ENCODE peak calls at places on chromosomes 12 and 14, in eight cellular contexts. X is cardiac muscle cell, C is astrocyte of the cerebellum, H is foreskin fibroblast, T is K562, V is heart left ventricle, N is left lung, G is gastrocnemius medialis. S is an unnamed sample.

GRCh38 chr12:120902846-120903381 is 1.2 kb downstream of the SPPL3 start:
- DNase-seq in X (no peak), C (no peak), H (no peak), T (no peak), V (no peak), N (no peak), G (no peak), S (no peak)

GRCh38 chr12:120169946-120170345 is 24.6 kb downstream of the GCN1 start:
- DNase-seq in X (no peak), C (no peak), H (no peak), T (no peak), V (no peak), N (no peak), G (no peak), S (no peak)

GRCh38 chr14:97277711-97278110 is 480.5 kb downstream of the VRK1 start:
- DNase-seq in X (no peak), C (no peak), H (no peak), T (no peak), V (no peak), N (no peak), G (no peak), S (no peak)

GRCh38 chr12:104816845-104817503 is 141.1 kb downstream of the SLC41A2 start:
- DNase-seq in X (no peak), C (no peak), H (peak; percentile 24), T (no peak), V (no peak), N (no peak), G (no peak), S (peak; percentile 36)

GRCh38 chr12:117300131-117300530 is 61.3 kb downstream of the NOS1 start:
- DNase-seq in X (no peak), C (no peak), H (no peak), T (no peak), V (no peak), N (no peak), G (no peak), S (no peak)

GRCh38 chr14:61568572-61569011 is 126.7 kb upstream of the HIF1A start:
- DNase-seq in X (no peak), C (no peak), H (no peak), T (no peak), V (no peak), N (peak; percentile 63), G (no peak), S (no peak)

GRCh38 chr12:6074394-6074793 is 50.1 kb downstream of the VWF start:
- DNase-seq in X (no peak), C (no peak), H (no peak), T (no peak), V (no peak), N (no peak), G (no peak), S (no peak)

GRCh38 chr12:60255044-60255443 is 659.2 kb downstream of the SLC16A7 start:
- DNase-seq in X (no peak), C (no peak), H (no peak), T (no peak), V (no peak), N (no peak), G (no peak), S (no peak)

GRCh38 chr12:28622416-28622815 is 432.2 kb downstream of the CCDC91 start:
- DNase-seq in X (peak; percentile 65), C (no peak), H (peak; percentile 34), T (no peak), V (no peak), N (no peak), G (no peak), S (peak; percentile 75)

GRCh38 chr14:40188006-40188405 is 755.8 kb upstream of the FBXO33 start:
- DNase-seq in X (no peak), C (peak; percentile 6), H (no peak), T (no peak), V (no peak), N (no peak), G (no peak), S (peak; percentile 16)

GRCh38 chr12:98440165-98440581 is 75.2 kb upstream of the TMPO start:
- DNase-seq in X (peak; percentile 99), C (peak; percentile 71), H (peak; percentile 77), T (peak; percentile 64), V (peak; percentile 75), N (peak; percentile 79), G (peak; percentile 26), S (peak; percentile 95)

GRCh38 chr14:64387232-64387737 is 868 bp upstream of the MTHFD1 start:
- DNase-seq in X (peak; percentile 36), C (no peak), H (peak; percentile 14), T (peak; percentile 19), V (peak; percentile 29), N (no peak), G (peak; percentile 6), S (peak; percentile 41)

GRCh38 chr14:24143511-24143910 is 2.1 kb upstream of the EMC9 start:
- DNase-seq in X (peak; percentile 8), C (no peak), H (peak; percentile 77), T (no peak), V (no peak), N (no peak), G (no peak), S (peak; percentile 83)

GRCh38 chr12:109731806-109732205 is 18.2 kb downstream of the FAM222A start:
- DNase-seq in X (no peak), C (no peak), H (no peak), T (no peak), V (peak; percentile 5), N (no peak), G (no peak), S (no peak)

GRCh38 chr12:4118017-4118510 is 155.5 kb upstream of the CCND2 start:
- DNase-seq in X (peak; percentile 65), C (no peak), H (no peak), T (no peak), V (peak; percentile 49), N (peak; percentile 65), G (no peak), S (peak; percentile 71)

GRCh38 chr14:55448146-55448614 is 7.8 kb upstream of the TBPL2 start:
- DNase-seq in X (peak; percentile 85), C (peak; percentile 90), H (peak; percentile 88), T (peak; percentile 8), V (no peak), N (no peak), G (no peak), S (peak; percentile 98)

GRCh38 chr12:16849473-16849872 is 243.5 kb upstream of the LMO3 start:
- DNase-seq in X (no peak), C (no peak), H (no peak), T (no peak), V (no peak), N (no peak), G (no peak), S (no peak)

GRCh38 chr12:16844875-16845274 is 238.9 kb upstream of the LMO3 start:
- DNase-seq in X (peak; percentile 2), C (no peak), H (no peak), T (no peak), V (no peak), N (no peak), G (no peak), S (no peak)
- TF ChIP-seq CTCF in X (no peak), C (peak; percentile 15), H (no peak), T (no peak), V (no peak), N (no peak), G (no peak), S (no peak)

GRCh38 chr12:132593521-132593920 is 16.9 kb downstream of the LRCOL1 start:
- DNase-seq in X (no peak), C (no peak), H (no peak), T (no peak), V (no peak), N (no peak), G (no peak), S (no peak)
- H3K4me3 ChIP-seq in X (no peak overlapping the region), C (no peak overlapping the region), H (no peak overlapping the region), T (no peak overlapping the region), V (no peak overlapping the region), N (no peak overlapping the region), G (peak overlapping the region; percentile 3), S (peak overlapping the region; percentile 12)

GRCh38 chr14:76098047-76098446 is 53.7 kb upstream of the GPATCH2L start:
- DNase-seq in X (no peak), C (no peak), H (no peak), T (no peak), V (no peak), N (no peak), G (no peak), S (no peak)

GRCh38 chr14:76104802-76105355 is 46.8 kb upstream of the GPATCH2L start:
- DNase-seq in X (no peak), C (no peak), H (no peak), T (no peak), V (no peak), N (no peak), G (no peak), S (no peak)

GRCh38 chr14:76101384-76101783 is 50.3 kb upstream of the GPATCH2L start:
- DNase-seq in X (peak; percentile 49), C (no peak), H (peak; percentile 9), T (no peak), V (no peak), N (no peak), G (no peak), S (peak; percentile 25)

GRCh38 chr14:76098916-76099675 is 52.6 kb upstream of the GPATCH2L start:
- DNase-seq in X (no peak), C (no peak), H (no peak), T (no peak), V (no peak), N (no peak), G (no peak), S (no peak)

DNA sequence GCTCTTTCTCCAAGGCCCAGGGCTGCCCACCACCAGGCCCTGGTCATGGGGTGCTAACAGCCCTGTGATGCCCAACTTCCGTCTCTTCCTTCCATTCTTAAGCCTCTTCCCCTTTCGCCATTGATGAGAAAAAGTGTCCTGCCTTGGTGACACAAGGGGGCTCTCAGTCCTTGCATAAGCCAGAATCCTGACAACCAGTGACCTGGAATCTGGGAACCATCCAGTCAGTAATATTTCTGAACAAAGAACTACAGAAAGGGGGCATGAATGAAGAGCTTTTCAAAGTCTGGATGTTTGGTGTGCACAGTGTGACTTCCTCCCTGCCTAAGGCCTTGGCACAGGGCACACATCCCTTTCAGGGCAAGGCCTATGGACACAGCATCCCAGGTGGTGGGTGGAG is 49.7 kb upstream of the GPATCH2L start:
- DNase-seq in X (no peak), C (no peak), H (no peak), T (no peak), V (no peak), N (no peak), G (no peak), S (no peak)
- TF ChIP-seq CTCF in X (no peak), C (no peak), H (no peak), T (peak; percentile 34), V (no peak), N (no peak), G (no peak), S (no peak)

DNA sequence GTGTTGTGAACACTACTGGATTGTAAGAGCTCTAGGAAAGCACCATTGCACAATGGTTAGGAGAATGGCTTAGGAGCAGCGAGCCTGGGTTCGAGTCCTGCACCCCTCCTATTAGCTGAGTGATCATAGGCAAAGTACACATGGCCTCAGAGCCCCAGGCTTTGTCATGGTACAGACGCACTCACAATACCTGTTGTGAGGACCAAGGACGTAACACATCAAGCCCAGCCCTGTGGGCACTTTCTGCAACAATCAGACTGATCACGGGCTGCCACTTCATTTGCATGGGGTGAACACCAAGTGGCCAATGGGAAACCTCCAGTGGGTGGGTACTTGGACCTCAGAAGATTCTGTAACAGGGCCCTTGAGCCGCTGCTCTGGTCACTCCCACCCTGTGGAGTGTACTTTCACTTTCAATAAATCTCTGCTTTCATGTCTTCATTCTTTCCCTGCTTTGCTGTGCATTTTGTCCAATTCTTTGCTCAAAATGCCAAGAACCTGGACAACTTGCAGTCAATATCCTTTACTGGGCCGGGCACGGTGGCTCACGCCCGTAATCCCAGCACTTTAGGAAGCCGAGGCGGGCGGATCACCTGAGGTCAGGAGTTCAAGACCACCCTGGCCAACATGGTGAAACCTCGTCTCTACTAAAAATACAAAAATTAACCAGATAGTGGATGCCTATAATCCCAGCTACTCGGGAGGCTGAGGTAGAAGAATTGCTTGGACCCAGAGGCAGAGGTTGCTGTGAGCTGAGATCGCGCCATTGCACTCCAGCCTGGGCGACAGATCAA is 28.2 kb downstream of the GLRX5 start:
- DNase-seq in X (peak; percentile 40), C (no peak), H (no peak), T (no peak), V (no peak), N (peak; percentile 57), G (no peak), S (peak; percentile 43)
- H3K4me3 ChIP-seq in X (no peak overlapping the region), C (no peak overlapping the region), H (peak overlapping the region; percentile 28), T (no peak overlapping the region), V (no peak overlapping the region), N (peak overlapping the region; percentile 6), G (no peak overlapping the region), S (no peak overlapping the region)